ENCODE peak calls at places on chromosome 10, in nine cellular contexts. Y is heart left ventricle, M is H9, B is brain microvascular endothelial cell, K is left ventricle myocardium inferior, N is pancreas, X is SK-N-SH, D is IMR-90, T is tibial artery. P is an unnamed sample.

GRCh38 chr10:100286051-100287033 is at the start of gene BLOC1S2:
- DNase-seq in Y (peak), M (peak), B (peak), K (peak), N (peak), X (peak), D (peak), T (peak), P (peak)

GRCh38 chr10:33334839-33335549 is 527 bp upstream of the NRP1 start:
- DNase-seq in Y (peak), M (peak), B (peak), K (peak), N (peak), X (peak), D (peak), T (peak), P (peak)

GRCh38 chr10:11024596-11024995 is 6.9 kb downstream of the CELF2 start:
- DNase-seq in Y (no peak), M (no peak), B (no peak), K (no peak), N (no peak), X (no peak), D (no peak), T (no peak), P (no peak)

GRCh38 chr10:34262965-34263364 is 552.1 kb downstream of the PARD3 start:
- DNase-seq in Y (no peak), M (no peak), B (no peak), K (no peak), N (no peak), X (no peak), D (no peak), T (no peak), P (no peak)

GRCh38 chr10:29386347-29386999 is 97.6 kb downstream of the LYZL1 start:
- DNase-seq in Y (no peak), M (no peak), B (no peak), K (no peak), N (no peak), X (peak), D (peak), T (no peak), P (no peak)

GRCh38 chr10:22321831-22322662 is 1.1 kb downstream of the BMI1 start:
- DNase-seq in Y (peak), M (peak), B (no peak), K (no peak), N (peak), X (peak), D (no peak), T (peak), P (peak)

GRCh38 chr10:32155075-32155516 is 98.9 kb upstream of the KIF5B start:
- DNase-seq in Y (no peak), M (no peak), B (peak), K (no peak), N (no peak), X (no peak), D (peak), T (no peak), P (no peak)

GRCh38 chr10:28253174-28253783 is 49.6 kb downstream of the MPP7 start:
- DNase-seq in Y (no peak), M (no peak), B (no peak), K (no peak), N (no peak), X (no peak), D (no peak), T (no peak), P (no peak)

GRCh38 chr10:45052700-45053099 is 52.0 kb downstream of the ZNF22 start:
- DNase-seq in Y (no peak), M (no peak), B (peak), K (no peak), N (no peak), X (no peak), D (no peak), T (no peak), P (no peak)

GRCh38 chr10:58515296-58515956 is 2.8 kb downstream of the BICC1 start:
- DNase-seq in Y (no peak), M (no peak), B (no peak), K (no peak), N (no peak), X (no peak), D (no peak), T (no peak), P (no peak)

GRCh38 chr10:69866246-69866687 is 64.6 kb downstream of the COL13A1 start:
- DNase-seq in Y (no peak), M (no peak), B (no peak), K (no peak), N (no peak), X (peak), D (no peak), T (no peak), P (no peak)
- H3K27ac ChIP-seq in Y (peak), M (no peak), B (peak), K (peak), N (no peak), X (peak), D (peak), T (peak), P (peak)

GRCh38 chr10:52331759-52332364 is 17.8 kb downstream of the DKK1 start:
- DNase-seq in Y (no peak), M (no peak), B (no peak), K (no peak), N (no peak), X (no peak), D (no peak), T (no peak), P (no peak)

GRCh38 chr10:52334595-52334994 is 20.5 kb downstream of the DKK1 start:
- DNase-seq in Y (no peak), M (no peak), B (no peak), K (no peak), N (no peak), X (no peak), D (peak), T (no peak), P (no peak)

GRCh38 chr10:52337225-52337624 is 23.1 kb downstream of the DKK1 start:
- DNase-seq in Y (no peak), M (no peak), B (no peak), K (no peak), N (no peak), X (no peak), D (no peak), T (no peak), P (no peak)

GRCh38 chr10:52332815-52333214 is 18.7 kb downstream of the DKK1 start:
- DNase-seq in Y (no peak), M (no peak), B (no peak), K (no peak), N (no peak), X (no peak), D (no peak), T (no peak), P (no peak)

GRCh38 chr10:52335665-52336064 is 21.6 kb downstream of the DKK1 start:
- DNase-seq in Y (no peak), M (no peak), B (no peak), K (no peak), N (no peak), X (no peak), D (peak), T (no peak), P (no peak)
- H3K27ac ChIP-seq in Y (no peak), M (no peak), B (no peak), K (no peak), N (no peak), X (peak), D (no peak), T (no peak), P (no peak)

DNA sequence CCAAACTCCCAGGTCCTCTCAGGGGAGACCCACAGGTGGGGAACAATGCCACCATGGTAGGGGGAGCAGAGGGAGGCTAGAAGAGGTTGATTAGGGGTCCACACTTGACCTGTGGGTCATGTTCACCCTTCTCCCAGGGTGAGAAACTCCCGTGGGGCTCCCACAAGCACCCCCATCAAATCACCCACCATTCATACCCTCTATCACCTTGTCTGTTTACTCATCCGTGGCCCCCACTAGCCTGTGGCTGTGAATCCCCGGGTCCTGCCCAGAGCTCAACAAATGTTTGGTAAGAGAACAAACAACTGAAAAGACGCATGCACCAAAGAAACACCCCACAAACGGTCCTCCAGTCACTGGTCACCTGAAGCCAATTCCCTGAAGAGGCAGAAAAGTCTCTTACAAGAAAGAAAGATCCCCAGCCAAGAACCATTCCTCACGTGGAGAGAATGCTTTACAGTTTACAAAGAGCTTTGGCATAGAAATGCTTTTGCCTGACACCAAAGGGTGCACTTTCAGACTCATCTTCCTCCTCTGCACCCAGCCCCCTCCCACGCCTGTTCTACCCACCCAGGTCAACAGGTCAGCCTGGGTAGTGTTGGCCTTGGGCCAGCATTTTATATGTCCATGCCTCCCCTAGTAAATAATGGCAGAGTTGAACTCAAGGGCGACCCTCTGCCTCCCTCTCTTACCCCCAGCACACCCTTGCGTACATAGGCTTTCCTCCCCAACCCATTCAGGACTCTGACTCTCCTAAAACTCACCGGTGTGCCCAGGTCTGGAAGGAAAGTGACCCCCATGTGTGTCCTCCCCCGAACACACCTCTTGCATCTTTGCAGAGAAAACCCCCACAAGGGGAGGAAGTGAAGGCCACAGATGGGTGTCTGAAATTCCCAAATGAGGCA is 1.8 kb downstream of the ZCCHC24 start:
- DNase-seq in Y (no peak), M (no peak), B (no peak), K (no peak), N (no peak), X (no peak), D (peak), T (peak), P (no peak)
- H3K27ac ChIP-seq in Y (peak), M (no peak), B (peak), K (peak), N (no peak), X (peak), D (peak), T (peak), P (peak)

GRCh38 chr10:16742165-16742960 is 74.9 kb downstream of the RSU1 start:
- DNase-seq in Y (no peak), M (no peak), B (no peak), K (no peak), N (no peak), X (no peak), D (no peak), T (no peak), P (no peak)
- H3K27ac ChIP-seq in Y (no peak), M (no peak), B (no peak), K (no peak), N (no peak), X (no peak), D (no peak), T (no peak), P (no peak)

GRCh38 chr10:4947039-4947634 is 16.1 kb upstream of the AKR1C1 start:
- DNase-seq in Y (no peak), M (no peak), B (no peak), K (no peak), N (no peak), X (no peak), D (peak), T (no peak), P (no peak)
- H3K27ac ChIP-seq in Y (peak), M (no peak), B (peak), K (peak), N (peak), X (peak), D (peak), T (peak), P (peak)

GRCh38 chr10:3406556-3406955 is 234.0 kb upstream of the PITRM1 start:
- DNase-seq in Y (no peak), M (no peak), B (no peak), K (no peak), N (no peak), X (no peak), D (no peak), T (no peak), P (no peak)
- H3K27ac ChIP-seq in Y (no peak), M (no peak), B (no peak), K (no peak), N (no peak), X (no peak), D (no peak), T (no peak), P (no peak)

GRCh38 chr10:132970641-132971438 is 28.5 kb upstream of the CFAP46 start:
- DNase-seq in Y (no peak), M (no peak), B (no peak), K (peak), N (no peak), X (peak), D (no peak), T (peak), P (peak)
- H3K27ac ChIP-seq in Y (no peak), M (no peak), B (no peak), K (no peak), N (no peak), X (no peak), D (no peak), T (no peak), P (no peak)

GRCh38 chr10:69845574-69846251 is 44.0 kb downstream of the COL13A1 start:
- DNase-seq in Y (peak), M (no peak), B (no peak), K (peak), N (peak), X (peak), D (peak), T (peak), P (no peak)
- H3K27ac ChIP-seq in Y (no peak), M (no peak), B (no peak), K (no peak), N (no peak), X (peak), D (no peak), T (no peak), P (no peak)

DNA sequence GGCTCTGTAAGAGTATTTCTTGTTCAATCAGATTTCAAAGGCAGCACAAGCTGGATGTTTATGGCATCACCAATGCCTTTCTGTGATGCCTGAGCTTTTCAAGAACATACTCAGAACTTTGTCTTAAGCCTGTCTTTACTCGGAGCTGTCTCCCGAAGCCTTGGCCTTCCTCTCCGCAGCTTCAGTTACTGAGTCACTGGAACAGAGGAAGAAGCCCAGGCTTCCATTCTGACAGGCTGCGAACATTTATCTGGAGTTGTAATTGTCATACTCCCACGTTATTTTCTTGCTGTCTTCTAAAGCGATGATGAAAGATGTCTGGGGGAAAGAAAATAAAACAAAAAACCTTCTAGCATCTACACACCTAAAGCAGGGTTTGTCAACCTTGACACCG is 43.9 kb downstream of the GRK5 start:
- DNase-seq in Y (no peak), M (no peak), B (peak), K (no peak), N (no peak), X (no peak), D (peak), T (no peak), P (peak)
- H3K27ac ChIP-seq in Y (peak), M (no peak), B (peak), K (peak), N (no peak), X (peak), D (peak), T (peak), P (peak)

P was measured in uterus.